ENCODE peak calls at places on chromosome 14, in ten cellular contexts. F, I, O, Y, N, K, Q, U, D and G are unnamed samples.

GRCh38 chr14:91464615-91465205 is 45.4 kb downstream of the PPP4R3A start:
- DNase-seq in U (no peak), Q (no peak), O (no peak), K (no peak), I (no peak), Y (no peak), F (no peak), N (no peak), D (no peak), G (no peak)

GRCh38 chr14:37857774-37858266 is 262.4 kb downstream of the TTC6 start:
- DNase-seq in D (no peak), N (no peak), O (no peak), I (no peak), F (no peak), U (no peak), K (no peak), Y (no peak), Q (no peak), G (no peak)

GRCh38 chr14:95255487-95255886 is 64.2 kb downstream of the CLMN start:
- DNase-seq in D (peak), N (peak), Y (peak), O (no peak), U (no peak), I (peak), Q (peak), F (no peak), K (peak), G (no peak)

GRCh38 chr14:23154876-23155587 is 28.4 kb downstream of the SLC7A8 start:
- DNase-seq in F (no peak), K (no peak), Q (no peak), O (no peak), I (no peak), D (peak), Y (peak), N (peak), U (no peak), G (peak)

GRCh38 chr14:51602176-51602759 is 49.4 kb upstream of the FRMD6 start:
- DNase-seq in Y (no peak), F (no peak), U (no peak), D (no peak), N (no peak), I (no peak), K (no peak), Q (no peak), O (no peak), G (no peak)

GRCh38 chr14:62947291-62947690 is 98.0 kb downstream of the KCNH5 start:
- DNase-seq in K (no peak), O (no peak), F (no peak), N (no peak), I (no peak), Q (no peak), D (no peak), U (no peak), Y (no peak), G (no peak)

GRCh38 chr14:58100735-58101368 is 51.2 kb downstream of the ARMH4 start:
- DNase-seq in D (peak), Q (no peak), Y (no peak), O (no peak), K (no peak), I (no peak), U (no peak), F (no peak), N (no peak), G (no peak)

GRCh38 chr14:99581371-99581770 is 22.6 kb downstream of the CCDC85C start:
- DNase-seq in Y (no peak), N (no peak), O (no peak), I (no peak), U (no peak), D (no peak), F (no peak), Q (no peak), K (no peak), G (no peak)

GRCh38 chr14:94120667-94121335 is 8.6 kb downstream of the IFI27L2 start:
- DNase-seq in N (no peak), I (no peak), F (peak), Y (no peak), K (no peak), U (no peak), Q (no peak), O (no peak), D (peak), G (no peak)

GRCh38 chr14:70660967-70661871 is 19.5 kb downstream of the TTC9 start:
- DNase-seq in K (no peak), F (no peak), Y (no peak), O (no peak), N (no peak), I (no peak), Q (no peak), D (no peak), U (no peak), G (no peak)

GRCh38 chr14:64706552-64707193 is 2.4 kb downstream of the PLEKHG3 start:
- DNase-seq in Y (peak), I (peak), K (no peak), U (no peak), Q (peak), F (no peak), O (peak), N (no peak), D (no peak), G (peak)

GRCh38 chr14:24177928-24178327 is 6.0 kb downstream of the REC8 start:
- DNase-seq in D (no peak), I (no peak), O (no peak), N (no peak), Y (no peak), Q (no peak), K (no peak), F (no peak), U (no peak), G (no peak)

GRCh38 chr14:65961004-65961403 is 525.2 kb upstream of the CCDC196 start:
- DNase-seq in Q (peak), F (no peak), O (peak), K (peak), I (peak), N (no peak), U (peak), D (peak), Y (no peak), G (peak)

GRCh38 chr14:90693413-90693812 is 122.8 kb downstream of the TTC7B start:
- DNase-seq in D (no peak), I (no peak), N (no peak), U (no peak), Y (no peak), O (no peak), Q (no peak), F (no peak), K (no peak), G (no peak)

GRCh38 chr14:53538316-53538851 is 385.3 kb upstream of the DDHD1 start:
- DNase-seq in K (no peak), I (no peak), N (no peak), U (no peak), Q (no peak), Y (no peak), D (no peak), O (no peak), F (peak), G (no peak)

GRCh38 chr14:74858022-74858421 is 17.9 kb downstream of the PROX2 start:
- DNase-seq in Q (no peak), D (peak), I (no peak), Y (no peak), F (no peak), N (no peak), K (no peak), U (no peak), O (no peak), G (no peak)

GRCh38 chr14:101854366-101854765 is 92.9 kb downstream of the PPP2R5C start:
- DNase-seq in K (no peak), I (no peak), Q (no peak), N (no peak), O (no peak), D (no peak), U (no peak), Y (no peak), F (no peak), G (no peak)

GRCh38 chr14:23183479-23183878 is at the start of gene SLC7A8:
- DNase-seq in K (no peak), D (no peak), I (peak), Q (no peak), O (no peak), U (peak), N (peak), F (no peak), Y (peak), G (no peak)

GRCh38 chr14:59870277-59871165 is at the start of gene RTN1:
- DNase-seq in F (no peak), U (peak), N (no peak), K (peak), Q (peak), I (peak), D (peak), Y (peak), O (peak), G (no peak)

GRCh38 chr14:62409909-62410308 is 635.3 kb downstream of the KCNH5 start:
- DNase-seq in U (no peak), Q (no peak), K (no peak), Y (no peak), F (no peak), I (no peak), O (no peak), D (peak), N (no peak), G (no peak)

GRCh38 chr14:65810326-65810725 is 397.8 kb downstream of the FUT8 start:
- DNase-seq in F (no peak), I (no peak), N (no peak), Q (no peak), K (no peak), O (no peak), D (no peak), U (no peak), Y (no peak), G (no peak)

GRCh38 chr14:37230551-37231194 is 32.9 kb downstream of the MIPOL1 start:
- DNase-seq in K (peak), O (peak), Q (peak), N (no peak), I (peak), D (peak), Y (no peak), F (peak), U (no peak), G (no peak)

GRCh38 chr14:28765907-28766504 is 581 bp upstream of the FOXG1 start:
- DNase-seq in F (no peak), N (no peak), Q (no peak), D (no peak), O (peak), K (no peak), Y (no peak), I (peak), U (no peak), G (no peak)

GRCh38 chr14:55274760-55275159 is 3.5 kb downstream of the FBXO34 start:
- DNase-seq in F (no peak), K (no peak), I (no peak), D (peak), Y (no peak), N (no peak), U (no peak), Q (no peak), O (peak), G (no peak)

GRCh38 chr14:100263141-100263540 is 24.2 kb downstream of the YY1 start:
- DNase-seq in Y (no peak), Q (no peak), F (no peak), I (no peak), K (no peak), D (no peak), O (no peak), N (no peak), U (no peak), G (no peak)

GRCh38 chr14:20441466-20441865 is 5.5 kb upstream of the KLHL33 start:
- DNase-seq in N (no peak), O (no peak), Q (no peak), Y (no peak), F (no peak), I (no peak), K (no peak), D (no peak), U (no peak), G (no peak)

GRCh38 chr14:24335461-24336146 is 733 bp upstream of the ADCY4 start:
- DNase-seq in Y (no peak), K (peak), N (peak), U (no peak), Q (peak), D (no peak), O (peak), F (no peak), I (peak), G (no peak)

GRCh38 chr14:66380143-66380542 is 106.0 kb upstream of the CCDC196 start:
- DNase-seq in D (no peak), Q (no peak), U (no peak), N (no peak), K (no peak), O (no peak), F (no peak), I (no peak), Y (no peak), G (no peak)

GRCh38 chr14:25537846-25538455 is 488.0 kb upstream of the STXBP6 start:
- DNase-seq in N (no peak), D (no peak), F (no peak), Y (no peak), O (peak), I (peak), U (peak), K (no peak), Q (peak), G (no peak)

GRCh38 chr14:86799244-86799647 is 1193.7 kb downstream of the GALC start:
- DNase-seq in N (peak), Y (no peak), U (no peak), O (no peak), D (peak), Q (no peak), I (no peak), K (no peak), F (peak), G (no peak)

GRCh38 chr14:100677925-100678765 is 48.5 kb upstream of the DLK1 start:
- DNase-seq in O (peak), N (peak), U (no peak), F (peak), I (no peak), Q (no peak), K (no peak), D (peak), Y (peak), G (no peak)

GRCh38 chr14:91412939-91413338 is 4.7 kb downstream of the CCDC88C start:
- DNase-seq in Y (no peak), D (no peak), F (no peak), N (no peak), I (no peak), O (no peak), K (no peak), U (no peak), Q (no peak), G (no peak)

GRCh38 chr14:102501751-102502315 is 7.7 kb downstream of the ANKRD9 start:
- DNase-seq in N (no peak), O (no peak), Q (no peak), Y (no peak), U (no peak), K (no peak), F (no peak), I (no peak), D (no peak), G (no peak)

GRCh38 chr14:91244501-91244901 is at the start of gene GPR68:
- DNase-seq in D (peak), O (peak), F (no peak), K (no peak), U (no peak), I (peak), Y (peak), Q (no peak), N (no peak), G (no peak)

GRCh38 chr14:95421741-95422140 is 94.7 kb downstream of the SYNE3 start:
- DNase-seq in F (no peak), I (no peak), Q (no peak), U (no peak), K (no peak), D (no peak), O (no peak), Y (peak), N (no peak), G (no peak)

GRCh38 chr14:39060818-39061437 is 42.1 kb downstream of the SEC23A start:
- DNase-seq in Y (no peak), U (no peak), F (no peak), K (peak), D (no peak), I (no peak), O (no peak), N (no peak), Q (peak), G (no peak)

GRCh38 chr14:33323979-33324378 is 385.3 kb downstream of the NPAS3 start:
- DNase-seq in D (no peak), K (no peak), F (no peak), Y (no peak), Q (no peak), N (no peak), I (no peak), U (no peak), O (peak), G (no peak)

GRCh38 chr14:87088588-87088987 is 904.4 kb downstream of the GALC start:
- DNase-seq in N (no peak), U (no peak), O (no peak), Y (no peak), D (no peak), K (no peak), F (no peak), Q (no peak), I (no peak), G (no peak)

GRCh38 chr14:53924754-53925153 is 31.9 kb downstream of the BMP4 start:
- DNase-seq in O (no peak), U (no peak), N (no peak), K (no peak), F (peak), Y (no peak), D (peak), Q (no peak), I (no peak), G (no peak)

GRCh38 chr14:92039073-92039719 is 663 bp downstream of the TRIP11 start:
- DNase-seq in N (no peak), K (peak), U (peak), D (peak), I (peak), Y (peak), O (peak), F (peak), Q (peak), G (peak)

GRCh38 chr14:69475194-69475818 is 9.2 kb upstream of the PLEKHD1 start:
- DNase-seq in U (no peak), K (peak), D (no peak), Q (peak), I (no peak), O (peak), F (no peak), N (no peak), Y (no peak), G (no peak)
- TF ChIP-seq CTCF in U (peak), K (peak), D (peak), Q (peak), I (peak), O (peak), F (peak), N (no peak), Y (no peak), G (no peak)

GRCh38 chr14:31746326-31746725 is 185.1 kb downstream of the NUBPL start:
- DNase-seq in O (no peak), Q (no peak), U (no peak), Y (no peak), N (no peak), I (no peak), D (no peak), F (no peak), K (no peak), G (no peak)

GRCh38 chr14:31749275-31749674 is 188.1 kb downstream of the NUBPL start:
- DNase-seq in N (no peak), I (no peak), F (no peak), U (no peak), D (no peak), Y (no peak), K (no peak), O (no peak), Q (no peak), G (no peak)

GRCh38 chr14:31740688-31741087 is 179.5 kb downstream of the NUBPL start:
- DNase-seq in Q (no peak), N (no peak), Y (no peak), O (no peak), K (no peak), I (no peak), D (no peak), F (no peak), U (no peak), G (no peak)

DNA sequence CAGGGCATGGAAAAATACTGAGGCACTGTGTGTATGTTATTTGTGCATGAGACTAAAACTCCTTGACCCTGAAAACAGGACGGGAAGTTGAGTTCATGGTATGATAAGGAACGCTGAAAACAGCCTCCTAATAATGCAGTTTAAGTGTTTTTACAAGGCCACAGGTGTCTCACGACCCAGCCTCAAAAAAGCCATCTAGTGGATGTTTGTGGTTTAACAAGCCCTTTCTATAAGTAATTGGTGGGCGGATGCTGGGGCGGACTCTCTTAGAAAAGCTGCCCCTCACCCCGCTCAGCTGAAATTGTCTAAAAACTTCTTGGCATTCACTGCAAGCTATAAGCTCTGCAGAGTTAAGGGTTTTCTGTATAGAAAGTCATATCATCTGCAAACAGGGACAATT is 184.5 kb downstream of the NUBPL start:
- DNase-seq in Y (no peak), K (no peak), O (no peak), U (no peak), Q (no peak), N (no peak), D (no peak), I (no peak), F (no peak), G (no peak)
- TF ChIP-seq CTCF in Y (no peak), K (no peak), O (peak), U (no peak), Q (no peak), N (no peak), D (no peak), I (no peak), F (no peak), G (no peak)

DNA sequence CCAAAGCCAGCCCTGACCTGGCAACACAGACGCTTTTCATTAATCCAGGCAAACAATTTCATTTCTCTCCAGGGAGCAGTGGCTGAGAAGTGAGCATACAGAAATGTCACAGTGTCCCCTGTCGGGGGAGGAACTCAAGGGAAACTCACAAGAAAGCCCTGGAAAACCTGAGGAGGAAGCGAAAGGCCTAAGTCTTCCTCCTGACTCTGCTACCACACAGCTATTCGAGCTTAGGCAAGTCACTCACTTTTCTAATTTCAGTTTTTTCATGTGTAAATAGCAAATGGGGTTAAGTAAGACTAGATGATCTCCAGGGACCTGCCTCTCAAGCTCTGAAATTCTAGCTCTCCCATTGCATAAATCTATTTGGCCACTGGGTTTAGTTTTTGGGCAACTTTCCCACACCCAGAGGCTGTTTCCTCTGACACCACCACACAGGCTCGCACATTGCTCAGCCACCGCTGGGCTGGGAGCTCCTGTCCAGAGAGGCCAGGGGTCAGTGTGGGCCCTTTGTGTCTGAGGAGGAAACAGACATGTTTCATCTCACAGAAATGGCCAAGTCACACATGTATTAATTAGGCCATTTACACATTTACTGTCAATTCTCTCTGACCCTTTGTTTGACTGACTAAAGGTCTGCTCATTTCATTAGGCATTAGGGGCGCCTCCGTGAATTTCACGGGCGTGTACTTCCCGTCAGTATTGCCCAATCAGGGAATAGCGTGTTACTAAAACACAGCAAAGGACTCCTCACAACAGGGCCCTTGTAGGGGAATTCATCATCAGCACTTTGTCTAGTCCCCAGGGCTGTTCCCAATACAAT is 9.8 kb upstream of the PNMA1 start:
- DNase-seq in Y (peak), K (no peak), N (peak), F (peak), U (no peak), Q (no peak), I (no peak), O (peak), D (peak), G (peak)
- TF ChIP-seq CTCF in Y (peak), K (no peak), N (peak), F (no peak), U (no peak), Q (no peak), I (no peak), O (no peak), D (no peak), G (no peak)

GRCh38 chr14:71863049-71863448 is 69.2 kb upstream of the RGS6 start:
- DNase-seq in K (no peak), O (no peak), U (no peak), F (no peak), Q (no peak), D (no peak), I (no peak), N (no peak), Y (no peak), G (no peak)
- TF ChIP-seq CTCF in K (no peak), O (peak), U (no peak), F (no peak), Q (no peak), D (no peak), I (no peak), N (no peak), Y (no peak), G (no peak)

DNA sequence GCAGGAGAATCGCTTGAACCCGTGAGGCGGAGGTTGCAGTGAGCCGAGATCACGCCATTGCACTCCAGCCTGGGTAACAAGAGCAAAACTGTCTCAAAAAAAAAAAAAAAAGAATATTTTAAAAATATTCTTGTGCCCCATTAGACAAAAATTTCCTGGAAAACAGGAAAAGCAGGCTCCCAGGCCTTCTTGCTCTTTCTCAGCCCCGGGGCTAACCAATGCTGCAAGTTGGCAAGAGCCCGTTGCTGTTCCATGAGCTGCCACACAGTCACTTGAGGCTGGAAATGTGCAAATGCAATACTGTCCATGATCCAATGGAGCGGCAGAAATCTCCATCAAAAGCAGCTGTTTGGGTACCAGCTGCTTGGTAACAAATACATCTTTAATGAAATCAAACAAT is 994.7 kb downstream of the VRK1 start:
- DNase-seq in Y (no peak), U (no peak), I (no peak), K (no peak), Q (no peak), F (no peak), N (no peak), D (no peak), O (no peak), G (no peak)
- TF ChIP-seq CTCF in Y (no peak), U (no peak), I (no peak), K (no peak), Q (no peak), F (no peak), N (no peak), D (no peak), O (no peak), G (no peak)

GRCh38 chr14:44505588-44505987 is 1.5 kb downstream of the FSCB start:
- DNase-seq in K (no peak), I (no peak), D (no peak), Q (no peak), O (no peak), N (no peak), Y (no peak), F (no peak), U (no peak), G (no peak)
- TF ChIP-seq CTCF in K (no peak), I (no peak), D (no peak), Q (no peak), O (no peak), N (no peak), Y (no peak), F (no peak), U (no peak), G (no peak)